ENCODE peak calls at places on chromosomes 12 and 14, in six cellular contexts. One of them, this sample, is unnamed.
A peak's percentile ranks its signal among the peaks of the same experiment; 100 is the strongest.

GRCh38 chr14:61388976-61389576 is 67.7 kb downstream of the PRKCH start:
- DNase-seq in activated B cell treated with CpG ODN at 0.5 μM for 24 hours: no peak
- DNase-seq in BJ: no peak
- DNase-seq in hepatocyte: no peak
- DNase-seq in D721Med: no peak
- DNase-seq in B cell: no peak
- DNase-seq in this sample: no peak

GRCh38 chr14:65631040-65631439 is 218.5 kb downstream of the FUT8 start:
- DNase-seq in D721Med: no peak
- DNase-seq in B cell: peak; percentile 3
- DNase-seq in activated B cell treated with CpG ODN at 0.5 μM for 24 hours: no peak
- DNase-seq in hepatocyte: no peak
- DNase-seq in BJ: no peak
- DNase-seq in this sample: no peak

GRCh38 chr12:51132693-51133092 is 40.2 kb downstream of the TFCP2 start:
- DNase-seq in B cell: no peak
- DNase-seq in BJ: no peak
- DNase-seq in hepatocyte: no peak
- DNase-seq in D721Med: no peak
- DNase-seq in activated B cell treated with CpG ODN at 0.5 μM for 24 hours: no peak
- DNase-seq in this sample: no peak

GRCh38 chr12:118402251-118402650 is 25.9 kb downstream of the SUDS3 start:
- DNase-seq in activated B cell treated with CpG ODN at 0.5 μM for 24 hours: no peak
- DNase-seq in BJ: peak; percentile 64
- DNase-seq in B cell: no peak
- DNase-seq in hepatocyte: no peak
- DNase-seq in D721Med: no peak
- DNase-seq in this sample: peak; percentile 83

GRCh38 chr12:121534495-121535148 is 46.2 kb downstream of the KDM2B start:
- DNase-seq in B cell: peak; percentile 84
- DNase-seq in hepatocyte: no peak
- DNase-seq in activated B cell treated with CpG ODN at 0.5 μM for 24 hours: peak; percentile 55
- DNase-seq in D721Med: no peak
- DNase-seq in BJ: no peak
- DNase-seq in this sample: no peak

GRCh38 chr14:94342334-94342934 is 19.3 kb upstream of the SERPINA6 start:
- DNase-seq in BJ: peak; percentile 95
- DNase-seq in activated B cell treated with CpG ODN at 0.5 μM for 24 hours: no peak
- DNase-seq in D721Med: no peak
- DNase-seq in B cell: no peak
- DNase-seq in hepatocyte: peak; percentile 92
- DNase-seq in this sample: peak; percentile 92

GRCh38 chr12:105166736-105167135 is 59.2 kb downstream of the WASHC4 start:
- DNase-seq in activated B cell treated with CpG ODN at 0.5 μM for 24 hours: no peak
- DNase-seq in D721Med: no peak
- DNase-seq in hepatocyte: no peak
- DNase-seq in BJ: no peak
- DNase-seq in B cell: no peak
- DNase-seq in this sample: no peak

GRCh38 chr12:38424436-38424835 is 107.9 kb downstream of the ALG10B start:
- DNase-seq in B cell: no peak
- DNase-seq in D721Med: no peak
- DNase-seq in hepatocyte: no peak
- DNase-seq in activated B cell treated with CpG ODN at 0.5 μM for 24 hours: no peak
- DNase-seq in BJ: no peak
- DNase-seq in this sample: no peak

GRCh38 chr12:128240745-128241144 is 26.2 kb upstream of the TMEM132C start:
- DNase-seq in BJ: no peak
- DNase-seq in B cell: no peak
- DNase-seq in hepatocyte: no peak
- DNase-seq in D721Med: no peak
- DNase-seq in activated B cell treated with CpG ODN at 0.5 μM for 24 hours: no peak
- DNase-seq in this sample: no peak

GRCh38 chr12:21941522-21942376 is 523 bp upstream of the ABCC9 start:
- DNase-seq in BJ: no peak
- DNase-seq in hepatocyte: peak; percentile 75
- DNase-seq in activated B cell treated with CpG ODN at 0.5 μM for 24 hours: no peak
- DNase-seq in B cell: no peak
- DNase-seq in D721Med: no peak
- DNase-seq in this sample: no peak

GRCh38 chr12:28575593-28576205 is 385.4 kb downstream of the CCDC91 start:
- DNase-seq in BJ: no peak
- DNase-seq in activated B cell treated with CpG ODN at 0.5 μM for 24 hours: no peak
- DNase-seq in D721Med: no peak
- DNase-seq in B cell: no peak
- DNase-seq in hepatocyte: no peak
- DNase-seq in this sample: no peak

GRCh38 chr12:1688086-1688710 is 2.7 kb upstream of the ADIPOR2 start:
- DNase-seq in B cell: no peak
- DNase-seq in D721Med: no peak
- DNase-seq in hepatocyte: no peak
- DNase-seq in BJ: no peak
- DNase-seq in activated B cell treated with CpG ODN at 0.5 μM for 24 hours: no peak
- DNase-seq in this sample: no peak

GRCh38 chr12:38956337-38956736 is 50.9 kb upstream of the CPNE8 start:
- DNase-seq in activated B cell treated with CpG ODN at 0.5 μM for 24 hours: no peak
- DNase-seq in BJ: no peak
- DNase-seq in hepatocyte: no peak
- DNase-seq in B cell: no peak
- DNase-seq in D721Med: no peak
- DNase-seq in this sample: no peak

GRCh38 chr12:112169086-112169872 is 43.9 kb downstream of the TRAFD1 start:
- DNase-seq in activated B cell treated with CpG ODN at 0.5 μM for 24 hours: no peak
- DNase-seq in BJ: no peak
- DNase-seq in D721Med: no peak
- DNase-seq in B cell: no peak
- DNase-seq in hepatocyte: no peak
- DNase-seq in this sample: no peak

GRCh38 chr12:110568752-110569151 is 14.4 kb downstream of the PPTC7 start:
- DNase-seq in B cell: no peak
- DNase-seq in D721Med: no peak
- DNase-seq in hepatocyte: no peak
- DNase-seq in activated B cell treated with CpG ODN at 0.5 μM for 24 hours: no peak
- DNase-seq in BJ: no peak
- DNase-seq in this sample: no peak

GRCh38 chr12:53232641-53233538 is 881 bp upstream of the RARG start:
- DNase-seq in hepatocyte: peak; percentile 72
- DNase-seq in B cell: no peak
- DNase-seq in D721Med: no peak
- DNase-seq in activated B cell treated with CpG ODN at 0.5 μM for 24 hours: no peak
- DNase-seq in BJ: no peak
- DNase-seq in this sample: no peak

GRCh38 chr14:105332352-105332874 is 17.9 kb downstream of the PACS2 start:
- DNase-seq in BJ: no peak
- DNase-seq in activated B cell treated with CpG ODN at 0.5 μM for 24 hours: no peak
- DNase-seq in hepatocyte: no peak
- DNase-seq in D721Med: no peak
- DNase-seq in B cell: no peak
- DNase-seq in this sample: no peak

GRCh38 chr12:6465467-6466183 is 4.9 kb downstream of the VAMP1 start:
- DNase-seq in BJ: no peak
- DNase-seq in activated B cell treated with CpG ODN at 0.5 μM for 24 hours: no peak
- DNase-seq in D721Med: peak; percentile 79
- DNase-seq in hepatocyte: peak; percentile 82
- DNase-seq in B cell: peak; percentile 64
- DNase-seq in this sample: peak; percentile 65

GRCh38 chr12:6249580-6249979 is 49.4 kb downstream of the CD9 start:
- DNase-seq in activated B cell treated with CpG ODN at 0.5 μM for 24 hours: no peak
- DNase-seq in BJ: no peak
- DNase-seq in hepatocyte: no peak
- DNase-seq in D721Med: no peak
- DNase-seq in B cell: no peak
- DNase-seq in this sample: no peak

GRCh38 chr12:103560604-103561101 is 26.4 kb upstream of the STAB2 start:
- DNase-seq in B cell: no peak
- DNase-seq in D721Med: no peak
- DNase-seq in activated B cell treated with CpG ODN at 0.5 μM for 24 hours: no peak
- DNase-seq in BJ: peak; percentile 92
- DNase-seq in hepatocyte: peak; percentile 73
- DNase-seq in this sample: peak; percentile 98

GRCh38 chr12:52155048-52155868 is 36.6 kb downstream of the KRT80 start:
- DNase-seq in BJ: no peak
- DNase-seq in B cell: no peak
- DNase-seq in D721Med: no peak
- DNase-seq in hepatocyte: peak; percentile 82
- DNase-seq in activated B cell treated with CpG ODN at 0.5 μM for 24 hours: no peak
- DNase-seq in this sample: peak; percentile 55

GRCh38 chr14:84826349-84826748 is 703.6 kb upstream of the FLRT2 start:
- DNase-seq in hepatocyte: no peak
- DNase-seq in B cell: no peak
- DNase-seq in D721Med: no peak
- DNase-seq in BJ: no peak
- DNase-seq in activated B cell treated with CpG ODN at 0.5 μM for 24 hours: no peak
- DNase-seq in this sample: no peak

GRCh38 chr12:120799417-120800045 is 73.9 kb downstream of the ACADS start:
- DNase-seq in BJ: no peak
- DNase-seq in hepatocyte: peak; percentile 64
- DNase-seq in activated B cell treated with CpG ODN at 0.5 μM for 24 hours: no peak
- DNase-seq in B cell: no peak
- DNase-seq in D721Med: no peak
- DNase-seq in this sample: no peak

GRCh38 chr12:65511134-65511912 is 232.8 kb downstream of the MSRB3 start:
- DNase-seq in hepatocyte: peak; percentile 44
- DNase-seq in D721Med: no peak
- DNase-seq in activated B cell treated with CpG ODN at 0.5 μM for 24 hours: no peak
- DNase-seq in BJ: no peak
- DNase-seq in B cell: no peak
- DNase-seq in this sample: no peak

GRCh38 chr14:25908707-25909106 is 689.1 kb downstream of the NOVA1 start:
- DNase-seq in hepatocyte: no peak
- DNase-seq in activated B cell treated with CpG ODN at 0.5 μM for 24 hours: no peak
- DNase-seq in BJ: no peak
- DNase-seq in D721Med: no peak
- DNase-seq in B cell: no peak
- DNase-seq in this sample: no peak

GRCh38 chr14:76876076-76876475 is 49.9 kb downstream of the LRRC74A start:
- DNase-seq in BJ: no peak
- DNase-seq in D721Med: peak; percentile 79
- DNase-seq in B cell: peak; percentile 67
- DNase-seq in hepatocyte: peak; percentile 87
- DNase-seq in activated B cell treated with CpG ODN at 0.5 μM for 24 hours: no peak
- DNase-seq in this sample: peak; percentile 61

GRCh38 chr14:51160871-51161270 is 66.0 kb upstream of the TRIM9 start:
- DNase-seq in B cell: no peak
- DNase-seq in D721Med: no peak
- DNase-seq in BJ: no peak
- DNase-seq in activated B cell treated with CpG ODN at 0.5 μM for 24 hours: no peak
- DNase-seq in hepatocyte: no peak
- DNase-seq in this sample: no peak

GRCh38 chr14:51155331-51155730 is 60.4 kb upstream of the TRIM9 start:
- DNase-seq in B cell: no peak
- DNase-seq in activated B cell treated with CpG ODN at 0.5 μM for 24 hours: no peak
- DNase-seq in BJ: no peak
- DNase-seq in D721Med: no peak
- DNase-seq in hepatocyte: no peak
- DNase-seq in this sample: no peak

GRCh38 chr14:51157012-51157411 is 62.1 kb upstream of the TRIM9 start:
- DNase-seq in activated B cell treated with CpG ODN at 0.5 μM for 24 hours: no peak
- DNase-seq in B cell: peak; percentile 19
- DNase-seq in hepatocyte: peak; percentile 14
- DNase-seq in D721Med: no peak
- DNase-seq in BJ: no peak
- DNase-seq in this sample: no peak
- TF ChIP-seq CTCF in activated B cell treated with CpG ODN at 0.5 μM for 24 hours: no peak
- TF ChIP-seq CTCF in B cell: peak; percentile 43
- TF ChIP-seq CTCF in hepatocyte: no peak
- TF ChIP-seq CTCF in D721Med: peak; percentile 38
- TF ChIP-seq CTCF in BJ: peak; percentile 34
- TF ChIP-seq CTCF in this sample: peak; percentile 68

GRCh38 chr14:69612759-69613145 is 1.4 kb downstream of the SUSD6 start:
- DNase-seq in activated B cell treated with CpG ODN at 0.5 μM for 24 hours: no peak
- DNase-seq in BJ: no peak
- DNase-seq in D721Med: no peak
- DNase-seq in B cell: no peak
- DNase-seq in hepatocyte: no peak
- DNase-seq in this sample: peak; percentile 9
- TF ChIP-seq CTCF in activated B cell treated with CpG ODN at 0.5 μM for 24 hours: no peak
- TF ChIP-seq CTCF in BJ: peak; percentile 39
- TF ChIP-seq CTCF in D721Med: peak; percentile 25
- TF ChIP-seq CTCF in B cell: no peak
- TF ChIP-seq CTCF in hepatocyte: peak; percentile 25
- TF ChIP-seq CTCF in this sample: peak; percentile 42

GRCh38 chr14:73502017-73502619 is 11.4 kb downstream of the RIOX1 start:
- DNase-seq in D721Med: no peak
- DNase-seq in activated B cell treated with CpG ODN at 0.5 μM for 24 hours: no peak
- DNase-seq in BJ: no peak
- DNase-seq in hepatocyte: no peak
- DNase-seq in B cell: no peak
- DNase-seq in this sample: no peak

GRCh38 chr14:73503648-73504047 is 12.9 kb downstream of the RIOX1 start:
- DNase-seq in BJ: no peak
- DNase-seq in activated B cell treated with CpG ODN at 0.5 μM for 24 hours: no peak
- DNase-seq in D721Med: no peak
- DNase-seq in B cell: no peak
- DNase-seq in hepatocyte: no peak
- DNase-seq in this sample: peak; percentile 15

GRCh38 chr14:73494593-73494992 is 3.9 kb downstream of the RIOX1 start:
- DNase-seq in hepatocyte: no peak
- DNase-seq in D721Med: no peak
- DNase-seq in B cell: no peak
- DNase-seq in BJ: no peak
- DNase-seq in activated B cell treated with CpG ODN at 0.5 μM for 24 hours: no peak
- DNase-seq in this sample: no peak

GRCh38 chr14:73500360-73500759 is 9.6 kb downstream of the RIOX1 start:
- DNase-seq in activated B cell treated with CpG ODN at 0.5 μM for 24 hours: no peak
- DNase-seq in BJ: no peak
- DNase-seq in B cell: no peak
- DNase-seq in hepatocyte: no peak
- DNase-seq in D721Med: no peak
- DNase-seq in this sample: no peak
- TF ChIP-seq CTCF in activated B cell treated with CpG ODN at 0.5 μM for 24 hours: no peak
- TF ChIP-seq CTCF in BJ: no peak
- TF ChIP-seq CTCF in B cell: no peak
- TF ChIP-seq CTCF in hepatocyte: no peak
- TF ChIP-seq CTCF in D721Med: no peak
- TF ChIP-seq CTCF in this sample: no peak

DNA sequence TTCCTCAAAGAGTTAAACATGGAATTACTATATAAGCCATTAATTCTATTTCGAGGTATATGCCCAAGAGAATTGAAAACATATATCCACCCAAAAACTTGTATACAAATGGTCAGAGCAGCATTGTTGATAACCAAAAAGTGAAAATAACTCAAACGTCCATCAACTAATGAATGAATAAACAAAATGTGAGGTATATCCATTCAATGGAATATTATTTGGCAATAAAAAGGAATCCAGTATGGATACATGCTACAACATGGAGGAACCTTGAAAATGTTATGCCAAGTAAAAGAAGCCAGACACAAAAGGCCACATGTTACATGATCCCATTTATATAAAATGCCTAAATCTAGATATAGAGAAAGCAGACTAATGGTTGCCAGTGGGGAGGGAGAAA is 36.0 kb downstream of the SLC25A47 start:
- DNase-seq in BJ: no peak
- DNase-seq in activated B cell treated with CpG ODN at 0.5 μM for 24 hours: no peak
- DNase-seq in hepatocyte: no peak
- DNase-seq in B cell: no peak
- DNase-seq in D721Med: no peak
- DNase-seq in this sample: no peak
- TF ChIP-seq CTCF in BJ: no peak
- TF ChIP-seq CTCF in activated B cell treated with CpG ODN at 0.5 μM for 24 hours: no peak
- TF ChIP-seq CTCF in hepatocyte: no peak
- TF ChIP-seq CTCF in B cell: no peak
- TF ChIP-seq CTCF in D721Med: no peak
- TF ChIP-seq CTCF in this sample: no peak